ENCODE peak calls at places on chromosomes 2 and 18, in seven cellular contexts. S is T-helper 9 cell; I is activated naive CD8-positive, alpha-beta T cell treated with anti-CD3 and anti-CD28 coated beads, Interleukin-2, amount 50 U/mL, for 24 hours; T is stimulated activated naive CD4-positive, alpha-beta T cell; X is heart left ventricle; P is cardiac muscle cell; N is neural progenitor cell. R is an unnamed sample.

GRCh38 chr2:23423873-23424680 is 39.1 kb downstream of the KLHL29 start:
- DNase-seq in P (no peak), T (no peak), I (no peak), X (no peak), N (no peak), S (no peak), R (peak)

GRCh38 chr18:24778810-24779418 is 318.5 kb downstream of the HRH4 start:
- DNase-seq in S (no peak), I (no peak), P (no peak), T (no peak), N (no peak), X (no peak), R (no peak)

GRCh38 chr2:25749676-25750075 is 76.3 kb upstream of the DTNB start:
- DNase-seq in P (no peak), I (no peak), N (no peak), S (no peak), T (no peak), X (no peak), R (no peak)

GRCh38 chr2:56523815-56524214 is 340.0 kb downstream of the CCDC85A start:
- DNase-seq in X (no peak), I (no peak), T (no peak), S (no peak), N (no peak), P (no peak), R (no peak)

GRCh38 chr2:144111443-144111842 is 408.5 kb downstream of the ZEB2 start:
- DNase-seq in N (no peak), I (no peak), T (no peak), P (no peak), S (no peak), X (no peak), R (no peak)

GRCh38 chr2:74696758-74697327 is 42.8 kb downstream of the SEMA4F start:
- DNase-seq in N (no peak), S (no peak), I (no peak), X (no peak), P (no peak), T (no peak), R (no peak)

GRCh38 chr2:109374548-109375130 is 239.1 kb downstream of the SEPTIN10 start:
- DNase-seq in N (no peak), X (no peak), P (no peak), S (no peak), T (no peak), I (no peak), R (peak)

GRCh38 chr2:195514365-195514764 is 142.7 kb upstream of the SLC39A10 start:
- DNase-seq in S (no peak), T (no peak), N (no peak), I (no peak), X (no peak), P (peak), R (no peak)

GRCh38 chr18:2903006-2903405 is 56.2 kb downstream of the EMILIN2 start:
- DNase-seq in N (no peak), S (no peak), I (no peak), T (no peak), X (no peak), P (peak), R (no peak)

GRCh38 chr18:80154293-80154692 is 45.2 kb downstream of the ADNP2 start:
- DNase-seq in X (no peak), N (peak), I (peak), P (no peak), S (no peak), T (no peak), R (peak)

GRCh38 chr2:187139469-187139868 is 290.5 kb upstream of the ZSWIM2 start:
- DNase-seq in S (no peak), P (no peak), X (no peak), I (no peak), T (no peak), N (no peak), R (no peak)

GRCh38 chr2:201985740-201986735 is 47.6 kb upstream of the FZD7 start:
- DNase-seq in P (no peak), T (no peak), N (no peak), S (no peak), I (no peak), X (no peak), R (no peak)

GRCh38 chr2:240461471-240462072 is 26.1 kb downstream of the GPC1 start:
- DNase-seq in P (no peak), S (no peak), X (peak), T (no peak), N (no peak), I (peak), R (no peak)

GRCh38 chr2:223545830-223546229 is 56.3 kb downstream of the SCG2 start:
- DNase-seq in I (no peak), X (no peak), T (no peak), N (no peak), P (no peak), S (no peak), R (no peak)

GRCh38 chr2:85799215-85799956 is 45.6 kb downstream of the ATOH8 start:
- DNase-seq in P (no peak), X (no peak), I (no peak), S (no peak), N (no peak), T (no peak), R (peak)

GRCh38 chr2:83686863-83687262 is 772.2 kb downstream of the SUCLG1 start:
- DNase-seq in X (no peak), I (no peak), S (no peak), N (no peak), P (no peak), T (no peak), R (no peak)

GRCh38 chr2:55922488-55922887 is 1.1 kb downstream of the EFEMP1 start:
- DNase-seq in X (no peak), T (no peak), P (no peak), N (peak), S (no peak), I (no peak), R (peak)

GRCh38 chr2:114610677-114611076 is 168.2 kb downstream of the DPP10 start:
- DNase-seq in S (no peak), T (no peak), N (peak), X (no peak), P (no peak), I (no peak), R (peak)

GRCh38 chr2:184598313-184599053 is at the start of gene ZNF804A:
- DNase-seq in S (no peak), X (peak), N (peak), I (peak), P (peak), T (no peak), R (peak)

GRCh38 chr2:88554189-88554588 is 73.1 kb downstream of the EIF2AK3 start:
- DNase-seq in T (no peak), I (no peak), S (no peak), N (peak), X (no peak), P (peak), R (peak)

GRCh38 chr2:229731916-229732315 is 17.6 kb upstream of the DNER start:
- DNase-seq in S (no peak), T (no peak), X (no peak), P (no peak), N (no peak), I (no peak), R (no peak)

GRCh38 chr2:393711-394696 is 106.1 kb upstream of the ALKAL2 start:
- DNase-seq in T (peak), P (no peak), I (peak), S (peak), X (no peak), N (no peak), R (peak)

GRCh38 chr2:201697899-201698298 is 545 bp downstream of the MPP4 start:
- DNase-seq in T (no peak), S (no peak), X (no peak), I (no peak), P (no peak), N (no peak), R (no peak)

GRCh38 chr18:71529708-71530303 is 1014.3 kb downstream of the CBLN2 start:
- DNase-seq in X (no peak), N (no peak), I (no peak), S (no peak), T (no peak), P (no peak), R (no peak)

GRCh38 chr2:165289069-165289468 is 49.9 kb downstream of the SCN2A start:
- DNase-seq in I (no peak), X (no peak), T (no peak), S (no peak), P (no peak), N (no peak), R (no peak)

GRCh38 chr18:44880170-44880569 is 199.5 kb downstream of the SETBP1 start:
- DNase-seq in T (no peak), P (no peak), S (no peak), N (no peak), X (no peak), I (no peak), R (no peak)

R was measured in endodermal cell.